ENCODE peak calls at places on chromosome 1, in six cellular contexts. J, E, B, R, A and K are unnamed samples. For H3K9me3, the result is how much of the 10 kb centered on the place peaks cover.

GRCh38 chr1:162536511-162536910 is 25.0 kb upstream of the UAP1 start:
- DNase-seq in E (no peak), A (no peak), B (no peak), R (no peak), J (no peak), K (no peak)

GRCh38 chr1:145792484-145792883 is 31.4 kb downstream of the RNF115 start:
- DNase-seq in J (no peak), E (no peak), B (no peak), A (no peak), R (no peak), K (no peak)

GRCh38 chr1:198970919-198971318 is 332.1 kb downstream of the PTPRC start:
- DNase-seq in A (no peak), B (no peak), J (no peak), E (no peak), R (no peak), K (no peak)

GRCh38 chr1:66768935-66769334 is 16.7 kb downstream of the DYNLT5 start:
- DNase-seq in B (no peak), A (no peak), E (no peak), J (no peak), R (peak), K (no peak)

GRCh38 chr1:47519491-47519890 is 81.6 kb downstream of the FOXD2 start:
- DNase-seq in A (no peak), B (no peak), J (no peak), E (no peak), R (no peak), K (no peak)

GRCh38 chr1:231937013-231937754 is 310.6 kb downstream of the DISC1 start:
- DNase-seq in B (peak), R (no peak), E (peak), A (no peak), J (no peak), K (no peak)

GRCh38 chr1:235002706-235003300 is 125.8 kb downstream of the TOMM20 start:
- DNase-seq in E (no peak), A (no peak), J (no peak), R (no peak), B (no peak), K (no peak)

GRCh38 chr1:181033128-181033798 is 520 bp upstream of the MR1 start:
- DNase-seq in E (peak), A (no peak), R (peak), B (no peak), J (no peak), K (no peak)

GRCh38 chr1:34845131-34845901 is 14.2 kb downstream of the SMIM12 start:
- DNase-seq in A (no peak), B (no peak), J (no peak), R (no peak), E (no peak), K (no peak)

GRCh38 chr1:246508897-246509688 is 2.0 kb upstream of the SMYD3 start:
- DNase-seq in J (no peak), E (no peak), A (no peak), B (no peak), R (no peak), K (no peak)

GRCh38 chr1:225653463-225654276 is 747 bp upstream of the ENAH start:
- DNase-seq in B (peak), A (no peak), J (peak), E (peak), R (no peak), K (peak)

GRCh38 chr1:8956461-8957349 is 11.0 kb downstream of the CA6 start:
- DNase-seq in B (no peak), A (no peak), J (no peak), E (no peak), R (no peak), K (no peak)

GRCh38 chr1:20446796-20447195 is 39.2 kb downstream of the CAMK2N1 start:
- DNase-seq in B (peak), R (no peak), J (no peak), E (no peak), A (no peak), K (peak)

GRCh38 chr1:24421502-24421901 is 5.9 kb downstream of the NIPAL3 start:
- DNase-seq in J (no peak), A (no peak), E (no peak), B (no peak), R (no peak), K (no peak)

GRCh38 chr1:6614019-6614952 is 755 bp downstream of the PHF13 start:
- DNase-seq in J (peak), B (peak), E (no peak), A (peak), R (peak), K (no peak)

GRCh38 chr1:209176866-209177430 is 406.6 kb upstream of the CAMK1G start:
- DNase-seq in J (no peak), E (no peak), R (no peak), B (no peak), A (no peak), K (no peak)

GRCh38 chr1:53659436-53659835 is 79.5 kb downstream of the GLIS1 start:
- DNase-seq in B (peak), J (no peak), R (no peak), E (no peak), A (no peak), K (no peak)

GRCh38 chr1:162397943-162398560 is 13.9 kb downstream of the SH2D1B start:
- DNase-seq in J (no peak), B (no peak), E (no peak), R (no peak), A (no peak), K (no peak)

GRCh38 chr1:230047114-230047865 is 19.7 kb upstream of the GALNT2 start:
- DNase-seq in A (no peak), E (no peak), J (no peak), B (no peak), R (no peak), K (no peak)

GRCh38 chr1:156146749-156147405 is 6.5 kb upstream of the SEMA4A start:
- DNase-seq in J (no peak), B (no peak), A (no peak), R (no peak), E (no peak), K (no peak)

GRCh38 chr1:151157067-151157531 is 650 bp downstream of the TNFAIP8L2 start:
- DNase-seq in B (peak), A (no peak), E (no peak), J (peak), R (peak), K (no peak)

GRCh38 chr1:53144201-53144600 is 1.8 kb upstream of the SLC1A7 start:
- DNase-seq in B (no peak), R (no peak), A (no peak), J (no peak), E (no peak), K (no peak)

GRCh38 chr1:236888903-236889302 is 93.8 kb downstream of the MTR start:
- DNase-seq in E (no peak), J (no peak), B (no peak), A (no peak), R (no peak), K (no peak)

GRCh38 chr1:200731654-200732332 is 6.9 kb upstream of the CAMSAP2 start:
- DNase-seq in A (no peak), R (no peak), B (no peak), J (no peak), E (no peak), K (no peak)

GRCh38 chr1:99557556-99558256 is 88.2 kb upstream of the PALMD start:
- DNase-seq in J (no peak), E (no peak), R (no peak), A (no peak), B (no peak), K (no peak)

GRCh38 chr1:119549719-119550141 is 42.7 kb downstream of the HSD3B1 start:
- DNase-seq in B (no peak), A (no peak), R (peak), J (no peak), E (peak), K (peak)

GRCh38 chr1:183180213-183180612 is 5.9 kb upstream of the LAMC2 start:
- DNase-seq in B (no peak), J (no peak), A (no peak), R (no peak), E (peak), K (no peak)

GRCh38 chr1:6104631-6105030 is 58.9 kb downstream of the KCNAB2 start:
- DNase-seq in J (no peak), B (peak), E (no peak), R (no peak), A (no peak), K (no peak)

GRCh38 chr1:152981181-152981871 is 2.6 kb upstream of the SPRR1A start:
- DNase-seq in B (no peak), R (no peak), J (no peak), A (no peak), E (no peak), K (no peak)
- H3K27ac ChIP-seq in B (no peak), R (no peak), J (no peak), A (no peak), E (no peak), K (no peak)

DNA sequence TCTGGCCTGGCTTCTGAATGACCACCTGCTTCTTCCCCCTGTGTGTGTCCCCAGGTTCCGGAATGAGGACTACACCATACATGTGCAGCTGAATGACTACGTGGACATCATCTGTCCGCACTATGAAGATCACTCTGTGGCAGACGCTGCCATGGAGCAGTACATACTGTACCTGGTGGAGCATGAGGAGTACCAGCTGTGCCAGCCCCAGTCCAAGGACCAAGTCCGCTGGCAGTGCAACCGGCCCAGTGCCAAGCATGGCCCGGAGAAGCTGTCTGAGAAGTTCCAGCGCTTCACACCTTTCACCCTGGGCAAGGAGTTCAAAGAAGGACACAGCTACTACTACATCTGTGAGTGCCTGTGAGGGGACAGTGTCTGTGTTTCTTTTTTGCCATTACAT is 3.6 kb downstream of the EFNA1 start:
- DNase-seq in J (no peak), R (no peak), A (no peak), B (peak), E (no peak), K (no peak)
- H3K4me3 ChIP-seq in J (no peak), R (no peak), A (no peak), B (peak), E (no peak), K (no peak)

GRCh38 chr1:203969846-203970245 is 103.1 kb upstream of the SOX13 start:
- DNase-seq in R (no peak), J (no peak), A (no peak), B (no peak), E (no peak), K (no peak)
- H3K9me3 ChIP-seq in R (under half), J (under half), A (under half), B (under half), E (under half), K (under half)

GRCh38 chr1:116991918-116992317 is 9.6 kb upstream of the CD101 start:
- DNase-seq in R (no peak), E (no peak), A (no peak), J (no peak), B (no peak), K (no peak)
- H3K27ac ChIP-seq in R (no peak), E (no peak), A (no peak), J (no peak), B (no peak), K (no peak)

DNA sequence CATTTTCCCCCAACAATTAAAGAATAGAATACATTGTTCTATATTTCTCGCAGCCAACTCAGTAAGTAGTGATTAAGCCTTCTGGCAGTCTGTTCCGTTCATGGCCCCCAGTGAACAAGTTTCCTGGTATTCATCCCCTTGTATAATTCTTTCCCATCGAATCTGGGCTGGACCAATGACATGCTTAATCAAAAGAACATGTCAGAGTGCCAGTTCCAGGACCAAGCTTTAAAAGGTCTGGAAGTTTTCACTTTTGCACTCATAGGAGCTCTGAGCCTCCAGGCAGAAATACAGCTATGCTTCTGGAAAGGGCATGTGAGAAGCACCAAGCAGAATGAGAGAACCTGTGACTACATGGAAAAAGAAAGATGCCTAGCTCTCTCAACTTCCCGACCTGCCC is 22.5 kb upstream of the DPYD start:
- DNase-seq in B (no peak), E (no peak), J (no peak), A (no peak), R (no peak), K (no peak)
- H3K4me3 ChIP-seq in B (no peak), E (no peak), J (no peak), A (no peak), R (no peak), K (no peak)